ENCODE peak calls at places on chromosome 1, in seven cellular contexts. T, G, P, D, K, U and L are unnamed samples.
A peak's percentile ranks its signal among the peaks of the same experiment; 100 is the strongest.

GRCh38 chr1:229408458-229409037 is 25.3 kb downstream of the ACTA1 start:
- DNase-seq in P (no peak), D (no peak), T (no peak), K (peak; percentile 83), U (no peak), G (peak; percentile 84), L (no peak)

GRCh38 chr1:156115514-156116374 is 1.2 kb downstream of the LMNA start:
- DNase-seq in P (peak; percentile 76), U (peak; percentile 74), G (peak; percentile 71), K (peak; percentile 85), T (no peak), D (no peak), L (no peak)

GRCh38 chr1:232950919-232951579 is 638 bp downstream of the NTPCR start:
- DNase-seq in K (no peak), D (no peak), T (peak; percentile 36), P (no peak), G (no peak), U (no peak), L (no peak)

GRCh38 chr1:63326473-63327380 is 4.4 kb downstream of the FOXD3 start:
- DNase-seq in T (no peak), U (no peak), K (no peak), P (no peak), D (no peak), G (no peak), L (no peak)

GRCh38 chr1:55179177-55179835 is 35.9 kb downstream of the USP24 start:
- DNase-seq in K (no peak), T (no peak), P (no peak), D (no peak), G (no peak), U (no peak), L (no peak)

GRCh38 chr1:109243221-109243620 is 6.1 kb upstream of the CELSR2 start:
- DNase-seq in U (no peak), G (no peak), D (no peak), P (no peak), T (no peak), K (no peak), L (no peak)

GRCh38 chr1:9363061-9363471 is 70.4 kb downstream of the SPSB1 start:
- DNase-seq in U (no peak), D (no peak), P (no peak), G (no peak), T (no peak), K (no peak), L (no peak)

GRCh38 chr1:202656951-202657646 is 53.2 kb downstream of the SYT2 start:
- DNase-seq in U (no peak), D (no peak), G (no peak), P (no peak), K (no peak), T (no peak), L (no peak)

GRCh38 chr1:243216741-243217140 is 38.3 kb downstream of the CEP170 start:
- DNase-seq in P (no peak), K (no peak), G (no peak), T (no peak), D (no peak), U (no peak), L (no peak)

GRCh38 chr1:235758931-235759330 is 107.8 kb downstream of the LYST start:
- DNase-seq in P (no peak), G (no peak), D (no peak), K (no peak), T (no peak), U (no peak), L (no peak)

GRCh38 chr1:201877877-201878339 is 10.8 kb upstream of the SHISA4 start:
- DNase-seq in P (no peak), T (no peak), K (no peak), G (no peak), U (no peak), D (no peak), L (no peak)

GRCh38 chr1:95035536-95035935 is 37.2 kb downstream of the ALG14 start:
- DNase-seq in G (no peak), P (no peak), T (no peak), K (no peak), D (no peak), U (no peak), L (peak; percentile 33)

GRCh38 chr1:155174334-155175280 is 958 bp downstream of the TRIM46 start:
- DNase-seq in K (peak; percentile 64), P (no peak), U (no peak), G (no peak), T (peak; percentile 54), D (peak; percentile 84), L (no peak)

GRCh38 chr1:208108646-208109330 is 135.4 kb downstream of the PLXNA2 start:
- DNase-seq in D (no peak), K (peak; percentile 33), T (no peak), P (no peak), U (no peak), G (no peak), L (no peak)

GRCh38 chr1:15430787-15431570 is 7.3 kb upstream of the CTRC start:
- DNase-seq in U (peak; percentile 61), T (peak; percentile 67), K (peak; percentile 87), P (peak; percentile 56), G (no peak), D (no peak), L (no peak)

GRCh38 chr1:59113876-59114457 is 182.9 kb upstream of the FGGY start:
- DNase-seq in D (peak; percentile 70), U (no peak), K (no peak), P (no peak), T (no peak), G (no peak), L (no peak)

GRCh38 chr1:174870319-174870718 is 129.4 kb upstream of the CACYBP start:
- DNase-seq in D (no peak), T (no peak), G (no peak), P (no peak), U (no peak), K (no peak), L (no peak)

GRCh38 chr1:174875306-174875705 is 124.4 kb upstream of the CACYBP start:
- DNase-seq in G (no peak), D (no peak), T (peak; percentile 39), P (no peak), U (no peak), K (no peak), L (peak; percentile 60)

GRCh38 chr1:174871886-174872285 is 127.9 kb upstream of the CACYBP start:
- DNase-seq in D (no peak), T (no peak), K (no peak), G (no peak), P (no peak), U (no peak), L (peak; percentile 18)

GRCh38 chr1:174874337-174875053 is 125.3 kb upstream of the CACYBP start:
- DNase-seq in U (no peak), G (no peak), P (no peak), K (no peak), D (no peak), T (no peak), L (no peak)

DNA sequence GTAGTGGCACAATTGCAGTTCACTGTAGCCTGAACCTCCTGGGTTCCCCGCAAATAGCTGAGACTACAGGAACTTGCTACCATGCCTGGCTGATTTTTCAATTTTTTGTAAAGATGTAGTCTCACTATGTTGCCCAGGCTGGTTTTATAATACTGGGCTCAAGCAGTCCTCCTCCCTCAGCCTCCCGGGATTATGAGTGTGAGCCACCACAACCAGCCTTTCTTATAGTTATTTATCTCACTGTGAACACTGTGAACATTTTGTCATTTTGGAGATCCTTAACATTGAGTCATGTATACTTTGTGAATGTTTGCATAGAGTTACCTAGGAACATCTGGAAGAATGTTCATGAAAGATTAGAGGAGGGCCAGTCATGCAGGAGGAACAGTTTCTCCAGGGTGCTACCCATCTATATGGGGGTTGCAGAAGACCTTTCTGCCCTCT is 127.1 kb upstream of the CACYBP start:
- DNase-seq in U (no peak), D (no peak), P (no peak), K (no peak), T (no peak), G (no peak), L (peak; percentile 24)
- H3K27ac ChIP-seq in U (no peak overlapping the region), D (no peak overlapping the region), P (no peak overlapping the region), K (no peak overlapping the region), T (no peak overlapping the region), G (no peak overlapping the region), L (peak overlapping the region; percentile 73)

DNA sequence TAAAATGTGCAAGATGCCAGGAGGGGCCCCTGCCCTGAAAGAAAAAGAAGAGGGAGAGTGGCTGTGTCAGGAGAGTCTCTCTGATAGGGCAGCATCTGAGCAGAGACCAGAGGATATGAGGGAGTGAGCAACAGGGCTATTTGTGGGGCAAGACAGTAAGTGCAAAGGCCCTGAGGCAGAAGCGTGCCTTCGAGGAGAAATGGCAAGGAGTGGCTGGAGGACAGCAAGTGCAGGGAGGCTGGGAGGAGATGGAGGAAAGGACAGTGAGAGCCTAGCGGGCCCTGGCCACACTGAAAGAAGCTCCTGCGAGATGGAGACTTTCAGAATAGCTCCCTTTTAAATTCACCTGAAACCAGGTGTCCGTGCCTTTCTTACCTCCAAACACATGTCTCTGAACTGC is 25.3 kb downstream of the EXOC8 start:
- DNase-seq in G (no peak), K (no peak), D (no peak), T (no peak), P (no peak), U (no peak), L (no peak)
- H3K27ac ChIP-seq in G (no peak overlapping the region), K (no peak overlapping the region), D (no peak overlapping the region), T (no peak overlapping the region), P (no peak overlapping the region), U (no peak overlapping the region), L (no peak overlapping the region)

GRCh38 chr1:44336668-44337067 is 18.4 kb downstream of the ERI3 start:
- DNase-seq in P (no peak), D (no peak), T (no peak), U (no peak), G (no peak), K (no peak), L (no peak)

GRCh38 chr1:44345187-44345775 is 9.8 kb downstream of the ERI3 start:
- DNase-seq in D (no peak), T (no peak), P (no peak), U (no peak), K (no peak), G (no peak), L (peak; percentile 31)

GRCh38 chr1:44334968-44335367 is 20.1 kb downstream of the ERI3 start:
- DNase-seq in G (no peak), U (no peak), K (no peak), P (no peak), T (no peak), D (no peak), L (no peak)

GRCh38 chr1:44338136-44338535 is 16.9 kb downstream of the ERI3 start:
- DNase-seq in G (no peak), K (no peak), T (no peak), P (no peak), U (no peak), D (no peak), L (no peak)

DNA sequence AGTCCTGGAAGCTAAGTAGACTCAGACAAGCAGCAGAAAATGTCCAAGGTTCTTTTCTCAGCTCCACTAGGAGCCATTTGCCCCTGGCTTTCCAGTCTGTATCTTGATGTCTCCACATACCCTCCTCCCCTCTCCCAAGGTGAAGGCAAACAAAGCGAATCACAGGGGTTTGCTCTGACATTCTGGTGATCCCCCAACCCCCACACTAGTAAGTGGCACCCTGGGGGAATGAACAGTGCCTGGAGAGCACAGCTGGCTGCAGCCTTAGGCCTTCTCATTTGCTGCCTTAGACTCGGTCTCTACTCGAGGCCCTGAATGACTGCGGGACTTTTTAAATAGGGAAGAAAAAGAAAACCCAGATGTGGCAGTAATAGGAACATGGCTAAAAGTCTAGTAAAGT is 15.3 kb downstream of the ERI3 start:
- DNase-seq in K (no peak), T (no peak), U (no peak), G (no peak), D (no peak), P (no peak), L (no peak)
- H3K27ac ChIP-seq in K (no peak overlapping the region), T (no peak overlapping the region), U (no peak overlapping the region), G (no peak overlapping the region), D (no peak overlapping the region), P (no peak overlapping the region), L (no peak overlapping the region)

GRCh38 chr1:173056355-173056754 is 5.6 kb upstream of the TNFSF18 start:
- DNase-seq in P (no peak), U (no peak), G (no peak), D (no peak), T (no peak), K (no peak), L (no peak)
- H3K27ac ChIP-seq in P (no peak overlapping the region), U (no peak overlapping the region), G (no peak overlapping the region), D (no peak overlapping the region), T (no peak overlapping the region), K (no peak overlapping the region), L (peak overlapping the region; percentile 25)